ENCODE peak calls at places on chromosomes 5 and 9, in seven cellular contexts. One of them, this sample, is unnamed.

GRCh38 chr5:55141945-55142690 is 17.9 kb upstream of the GPX8 start:
- DNase-seq in fibroblast of lung: no peak
- DNase-seq in sigmoid colon: no peak
- DNase-seq in AG04450: no peak
- DNase-seq in Peyer's patch: no peak
- DNase-seq in fibroblast of mammary gland: no peak
- DNase-seq in suprapubic skin: no peak
- DNase-seq in this sample: no peak

GRCh38 chr9:135103001-135103446 is 15.6 kb downstream of the OLFM1 start:
- DNase-seq in AG04450: no peak
- DNase-seq in fibroblast of mammary gland: no peak
- DNase-seq in Peyer's patch: no peak
- DNase-seq in sigmoid colon: no peak
- DNase-seq in suprapubic skin: no peak
- DNase-seq in fibroblast of lung: no peak
- DNase-seq in this sample: no peak

GRCh38 chr5:130797303-130797702 is 367.8 kb downstream of the HINT1 start:
- DNase-seq in sigmoid colon: no peak
- DNase-seq in Peyer's patch: no peak
- DNase-seq in fibroblast of mammary gland: no peak
- DNase-seq in fibroblast of lung: no peak
- DNase-seq in suprapubic skin: no peak
- DNase-seq in AG04450: no peak
- DNase-seq in this sample: no peak

GRCh38 chr5:51416149-51416548 is 32.9 kb downstream of the ISL1 start:
- DNase-seq in Peyer's patch: no peak
- DNase-seq in AG04450: no peak
- DNase-seq in suprapubic skin: no peak
- DNase-seq in fibroblast of lung: no peak
- DNase-seq in fibroblast of mammary gland: no peak
- DNase-seq in sigmoid colon: no peak
- DNase-seq in this sample: no peak

GRCh38 chr5:114360816-114361723 is 800 bp upstream of the KCNN2 start:
- DNase-seq in fibroblast of mammary gland: no peak
- DNase-seq in sigmoid colon: no peak
- DNase-seq in suprapubic skin: no peak
- DNase-seq in fibroblast of lung: peak
- DNase-seq in AG04450: no peak
- DNase-seq in Peyer's patch: no peak
- DNase-seq in this sample: no peak

GRCh38 chr5:89105836-89106235 is 222.9 kb upstream of the MEF2C start:
- DNase-seq in suprapubic skin: no peak
- DNase-seq in AG04450: no peak
- DNase-seq in sigmoid colon: no peak
- DNase-seq in fibroblast of mammary gland: no peak
- DNase-seq in Peyer's patch: no peak
- DNase-seq in fibroblast of lung: no peak
- DNase-seq in this sample: peak

GRCh38 chr5:89673019-89673418 is 736.5 kb downstream of the CETN3 start:
- DNase-seq in AG04450: no peak
- DNase-seq in fibroblast of mammary gland: no peak
- DNase-seq in suprapubic skin: no peak
- DNase-seq in Peyer's patch: no peak
- DNase-seq in sigmoid colon: no peak
- DNase-seq in fibroblast of lung: no peak
- DNase-seq in this sample: no peak

GRCh38 chr5:31671339-31671741 is 32.4 kb downstream of the PDZD2 start:
- DNase-seq in sigmoid colon: no peak
- DNase-seq in Peyer's patch: no peak
- DNase-seq in AG04450: no peak
- DNase-seq in suprapubic skin: no peak
- DNase-seq in fibroblast of mammary gland: no peak
- DNase-seq in fibroblast of lung: no peak
- DNase-seq in this sample: peak

GRCh38 chr9:3359048-3359692 is 166.6 kb downstream of the RFX3 start:
- DNase-seq in sigmoid colon: no peak
- DNase-seq in fibroblast of lung: no peak
- DNase-seq in Peyer's patch: no peak
- DNase-seq in fibroblast of mammary gland: no peak
- DNase-seq in AG04450: no peak
- DNase-seq in suprapubic skin: no peak
- DNase-seq in this sample: no peak

GRCh38 chr9:78004478-78005229 is 27.0 kb downstream of the GNAQ start:
- DNase-seq in suprapubic skin: no peak
- DNase-seq in sigmoid colon: no peak
- DNase-seq in Peyer's patch: no peak
- DNase-seq in AG04450: no peak
- DNase-seq in fibroblast of lung: no peak
- DNase-seq in fibroblast of mammary gland: no peak
- DNase-seq in this sample: no peak

GRCh38 chr9:83940590-83941303 is 19.5 kb upstream of the KIF27 start:
- DNase-seq in fibroblast of mammary gland: no peak
- DNase-seq in sigmoid colon: no peak
- DNase-seq in Peyer's patch: no peak
- DNase-seq in suprapubic skin: no peak
- DNase-seq in fibroblast of lung: no peak
- DNase-seq in AG04450: no peak
- DNase-seq in this sample: no peak

GRCh38 chr5:131379723-131380122 is 115.9 kb downstream of the CDC42SE2 start:
- DNase-seq in fibroblast of lung: peak
- DNase-seq in suprapubic skin: no peak
- DNase-seq in fibroblast of mammary gland: no peak
- DNase-seq in sigmoid colon: no peak
- DNase-seq in AG04450: no peak
- DNase-seq in Peyer's patch: peak
- DNase-seq in this sample: peak

GRCh38 chr5:109468737-109469420 is 59.1 kb upstream of the PJA2 start:
- DNase-seq in sigmoid colon: peak
- DNase-seq in AG04450: peak
- DNase-seq in fibroblast of mammary gland: peak
- DNase-seq in suprapubic skin: peak
- DNase-seq in fibroblast of lung: peak
- DNase-seq in Peyer's patch: peak
- DNase-seq in this sample: peak

GRCh38 chr9:92607088-92607487 is 62.8 kb downstream of the IPPK start:
- DNase-seq in suprapubic skin: no peak
- DNase-seq in AG04450: no peak
- DNase-seq in fibroblast of mammary gland: peak
- DNase-seq in sigmoid colon: no peak
- DNase-seq in Peyer's patch: no peak
- DNase-seq in fibroblast of lung: peak
- DNase-seq in this sample: peak

GRCh38 chr5:121503111-121503840 is 348.4 kb upstream of the FTMT start:
- DNase-seq in AG04450: no peak
- DNase-seq in sigmoid colon: no peak
- DNase-seq in fibroblast of lung: peak
- DNase-seq in suprapubic skin: no peak
- DNase-seq in fibroblast of mammary gland: peak
- DNase-seq in Peyer's patch: peak
- DNase-seq in this sample: peak

GRCh38 chr5:136133416-136134383 is 1.1 kb downstream of the SMAD5 start:
- DNase-seq in fibroblast of lung: peak
- DNase-seq in sigmoid colon: peak
- DNase-seq in AG04450: peak
- DNase-seq in Peyer's patch: peak
- DNase-seq in fibroblast of mammary gland: peak
- DNase-seq in suprapubic skin: peak
- DNase-seq in this sample: peak

GRCh38 chr9:22893196-22893843 is 446.7 kb downstream of the DMRTA1 start:
- DNase-seq in AG04450: no peak
- DNase-seq in fibroblast of mammary gland: no peak
- DNase-seq in Peyer's patch: no peak
- DNase-seq in suprapubic skin: no peak
- DNase-seq in sigmoid colon: no peak
- DNase-seq in fibroblast of lung: no peak
- DNase-seq in this sample: no peak

GRCh38 chr9:99778829-99779228 is 42.9 kb upstream of the NR4A3 start:
- DNase-seq in sigmoid colon: no peak
- DNase-seq in AG04450: no peak
- DNase-seq in fibroblast of lung: no peak
- DNase-seq in suprapubic skin: no peak
- DNase-seq in Peyer's patch: no peak
- DNase-seq in fibroblast of mammary gland: no peak
- DNase-seq in this sample: no peak

GRCh38 chr5:118405650-118406061 is 582.7 kb downstream of the DTWD2 start:
- DNase-seq in Peyer's patch: no peak
- DNase-seq in sigmoid colon: no peak
- DNase-seq in fibroblast of mammary gland: no peak
- DNase-seq in AG04450: no peak
- DNase-seq in fibroblast of lung: peak
- DNase-seq in suprapubic skin: no peak
- DNase-seq in this sample: peak

GRCh38 chr5:126168785-126169184 is 254.4 kb upstream of the GRAMD2B start:
- DNase-seq in AG04450: no peak
- DNase-seq in fibroblast of mammary gland: no peak
- DNase-seq in sigmoid colon: no peak
- DNase-seq in Peyer's patch: no peak
- DNase-seq in fibroblast of lung: no peak
- DNase-seq in suprapubic skin: no peak
- DNase-seq in this sample: no peak

GRCh38 chr5:98492258-98492657 is 281.2 kb upstream of the RGMB start:
- DNase-seq in AG04450: no peak
- DNase-seq in sigmoid colon: no peak
- DNase-seq in Peyer's patch: no peak
- DNase-seq in suprapubic skin: no peak
- DNase-seq in fibroblast of lung: no peak
- DNase-seq in fibroblast of mammary gland: peak
- DNase-seq in this sample: no peak

DNA sequence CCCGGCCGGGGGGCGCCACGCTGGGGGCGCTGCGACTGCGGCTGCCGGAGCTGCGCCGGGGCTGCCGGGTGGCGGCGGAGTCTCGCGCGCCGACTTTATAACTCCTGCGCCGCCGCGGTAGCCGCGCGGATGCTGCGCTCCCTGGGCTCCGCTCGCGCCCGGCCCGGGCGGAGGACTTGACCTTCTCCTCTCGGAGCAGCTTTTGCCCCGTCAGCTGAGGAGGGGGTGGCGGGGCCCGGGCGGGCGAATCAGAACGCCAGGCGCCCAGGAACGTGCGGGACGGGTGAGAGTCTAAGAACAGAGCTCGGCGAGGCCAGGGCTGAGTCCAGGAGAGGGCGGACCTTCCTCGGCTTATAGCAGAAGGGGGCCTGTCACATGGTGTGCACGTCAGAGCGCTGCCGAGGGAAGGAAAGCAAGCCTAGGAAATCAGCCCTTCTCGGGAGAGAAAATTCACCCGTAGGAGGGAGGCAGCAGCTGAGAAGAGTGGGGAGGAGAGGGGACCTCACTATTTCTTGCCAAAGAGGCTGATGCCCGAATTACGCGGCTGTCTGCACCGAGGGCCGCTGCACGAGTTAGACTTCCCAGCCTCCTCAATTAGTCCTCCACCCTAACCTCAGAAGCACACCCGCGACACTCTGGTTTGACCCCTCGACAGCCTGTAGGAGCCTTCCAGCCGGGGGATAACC is at the start of gene FOXD1:
- DNase-seq in AG04450: peak
- DNase-seq in Peyer's patch: peak
- DNase-seq in sigmoid colon: peak
- DNase-seq in fibroblast of lung: peak
- DNase-seq in fibroblast of mammary gland: peak
- DNase-seq in suprapubic skin: no peak
- DNase-seq in this sample: peak
- H3K4me3 ChIP-seq in AG04450: peak
- H3K4me3 ChIP-seq in Peyer's patch: peak
- H3K4me3 ChIP-seq in sigmoid colon: peak
- H3K4me3 ChIP-seq in fibroblast of lung: peak
- H3K4me3 ChIP-seq in fibroblast of mammary gland: peak
- H3K4me3 ChIP-seq in suprapubic skin: peak
- H3K4me3 ChIP-seq in this sample: peak

DNA sequence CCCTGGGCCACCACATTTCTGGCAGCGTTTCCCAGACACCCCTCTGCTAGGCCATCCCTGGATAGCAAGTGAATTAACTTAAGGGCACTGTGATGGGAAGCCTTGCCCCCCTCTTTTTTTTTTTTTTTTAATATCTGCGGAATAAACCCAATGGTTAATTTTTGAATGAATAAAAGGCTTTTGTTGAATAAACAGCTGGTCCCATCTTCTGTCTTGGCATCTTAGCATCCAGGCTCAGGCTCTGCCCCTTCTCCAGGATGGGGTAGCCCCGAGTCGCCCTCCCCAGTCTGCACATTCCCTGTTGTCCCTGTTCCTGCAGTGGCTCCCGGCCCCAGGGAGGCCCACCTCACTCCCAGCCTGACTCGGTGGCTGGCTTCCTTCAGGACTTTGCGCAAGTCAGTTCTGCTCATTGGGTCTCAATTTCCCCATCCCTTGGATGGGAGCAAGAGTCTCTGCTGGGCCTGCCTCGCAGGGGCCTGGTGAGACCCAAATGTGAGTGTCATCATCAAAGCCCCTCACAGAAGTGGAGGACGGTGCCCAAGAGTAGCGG is 29.0 kb upstream of the HMCN2 start:
- DNase-seq in sigmoid colon: peak
- DNase-seq in fibroblast of lung: no peak
- DNase-seq in fibroblast of mammary gland: no peak
- DNase-seq in AG04450: no peak
- DNase-seq in Peyer's patch: no peak
- DNase-seq in suprapubic skin: no peak
- DNase-seq in this sample: no peak
- TF ChIP-seq CTCF in sigmoid colon: no peak
- TF ChIP-seq CTCF in fibroblast of lung: no peak
- TF ChIP-seq CTCF in fibroblast of mammary gland: no peak
- TF ChIP-seq CTCF in AG04450: no peak
- TF ChIP-seq CTCF in Peyer's patch: no peak
- TF ChIP-seq CTCF in suprapubic skin: no peak
- TF ChIP-seq CTCF in this sample: no peak

GRCh38 chr5:111512406-111513174 is at the start of gene STARD4:
- DNase-seq in sigmoid colon: peak
- DNase-seq in Peyer's patch: peak
- DNase-seq in fibroblast of lung: peak
- DNase-seq in AG04450: peak
- DNase-seq in fibroblast of mammary gland: peak
- DNase-seq in suprapubic skin: peak
- DNase-seq in this sample: peak

GRCh38 chr5:111512026-111512405 is 319 bp downstream of the STARD4 start:
- DNase-seq in Peyer's patch: no peak
- DNase-seq in fibroblast of mammary gland: peak
- DNase-seq in suprapubic skin: no peak
- DNase-seq in AG04450: no peak
- DNase-seq in sigmoid colon: peak
- DNase-seq in fibroblast of lung: peak
- DNase-seq in this sample: peak

GRCh38 chr5:111511174-111512025 is 935 bp downstream of the STARD4 start:
- DNase-seq in Peyer's patch: no peak
- DNase-seq in suprapubic skin: no peak
- DNase-seq in sigmoid colon: no peak
- DNase-seq in fibroblast of lung: peak
- DNase-seq in fibroblast of mammary gland: peak
- DNase-seq in AG04450: no peak
- DNase-seq in this sample: peak

GRCh38 chr5:111513175-111513520 is 813 bp upstream of the STARD4 start:
- DNase-seq in sigmoid colon: no peak
- DNase-seq in suprapubic skin: no peak
- DNase-seq in AG04450: no peak
- DNase-seq in Peyer's patch: no peak
- DNase-seq in fibroblast of lung: no peak
- DNase-seq in fibroblast of mammary gland: no peak
- DNase-seq in this sample: no peak

GRCh38 chr5:111514087-111514486 is 1.8 kb upstream of the STARD4 start:
- DNase-seq in AG04450: no peak
- DNase-seq in sigmoid colon: no peak
- DNase-seq in fibroblast of lung: no peak
- DNase-seq in Peyer's patch: no peak
- DNase-seq in suprapubic skin: no peak
- DNase-seq in fibroblast of mammary gland: peak
- DNase-seq in this sample: no peak
- H3K4me3 ChIP-seq in AG04450: no peak
- H3K4me3 ChIP-seq in sigmoid colon: no peak
- H3K4me3 ChIP-seq in fibroblast of lung: no peak
- H3K4me3 ChIP-seq in Peyer's patch: no peak
- H3K4me3 ChIP-seq in suprapubic skin: no peak
- H3K4me3 ChIP-seq in fibroblast of mammary gland: no peak
- H3K4me3 ChIP-seq in this sample: no peak

GRCh38 chr5:107831612-107832395 is 161.1 kb upstream of the EFNA5 start:
- DNase-seq in Peyer's patch: no peak
- DNase-seq in fibroblast of mammary gland: peak
- DNase-seq in suprapubic skin: no peak
- DNase-seq in sigmoid colon: no peak
- DNase-seq in fibroblast of lung: peak
- DNase-seq in AG04450: peak
- DNase-seq in this sample: no peak
- TF ChIP-seq CTCF in Peyer's patch: no peak
- TF ChIP-seq CTCF in fibroblast of mammary gland: no peak
- TF ChIP-seq CTCF in suprapubic skin: no peak
- TF ChIP-seq CTCF in sigmoid colon: no peak
- TF ChIP-seq CTCF in fibroblast of lung: no peak
- TF ChIP-seq CTCF in AG04450: no peak
- TF ChIP-seq CTCF in this sample: no peak